ENCODE peak calls at places on chromosomes 13 and 19, in seven cellular contexts. R, F, T, G, A, N and I are unnamed samples.

GRCh38 chr19:18856385-18857126 is 24.8 kb downstream of the UPF1 start:
- DNase-seq in R (no peak), F (no peak), T (no peak), G (no peak), A (peak), N (no peak), I (no peak)

GRCh38 chr19:3336680-3337523 is 29.5 kb upstream of the NFIC start:
- DNase-seq in R (peak), F (no peak), T (no peak), G (no peak), A (peak), N (peak), I (no peak)

GRCh38 chr13:110454956-110455355 is 106.6 kb downstream of the RAB20 start:
- DNase-seq in R (no peak), F (no peak), T (no peak), G (no peak), A (no peak), N (no peak), I (no peak)

GRCh38 chr13:20356437-20356836 is 124.3 kb upstream of the GJB6 start:
- DNase-seq in R (no peak), F (no peak), T (no peak), G (no peak), A (no peak), N (no peak), I (no peak)

GRCh38 chr13:94947965-94948371 is 235.6 kb upstream of the SOX21 start:
- DNase-seq in R (no peak), F (no peak), T (no peak), G (no peak), A (no peak), N (no peak), I (no peak)

GRCh38 chr19:10998045-10998533 is 37.3 kb downstream of the SMARCA4 start:
- DNase-seq in R (no peak), F (no peak), T (no peak), G (no peak), A (no peak), N (no peak), I (no peak)

GRCh38 chr19:39599116-39599515 is 3.2 kb upstream of the LGALS13 start:
- DNase-seq in R (peak), F (no peak), T (no peak), G (peak), A (no peak), N (no peak), I (no peak)

GRCh38 chr19:3047307-3048189 is 14.7 kb downstream of the TLE5 start:
- DNase-seq in R (peak), F (no peak), T (peak), G (peak), A (peak), N (no peak), I (peak)

GRCh38 chr13:36885901-36886300 is 34.1 kb downstream of the SMAD9 start:
- DNase-seq in R (no peak), F (no peak), T (no peak), G (no peak), A (peak), N (no peak), I (no peak)

GRCh38 chr13:98214707-98215106 is 37.6 kb upstream of the RNF113B start:
- DNase-seq in R (peak), F (no peak), T (no peak), G (no peak), A (no peak), N (no peak), I (no peak)

GRCh38 chr19:51250786-51251452 is at the start of gene SIGLECL1:
- DNase-seq in R (no peak), F (no peak), T (no peak), G (no peak), A (no peak), N (no peak), I (no peak)

GRCh38 chr19:56839665-56840451 is 668 bp downstream of the PEG3 start:
- DNase-seq in R (peak), F (peak), T (no peak), G (no peak), A (peak), N (no peak), I (no peak)

GRCh38 chr13:25771641-25772478 is 280.0 kb downstream of the SHISA2 start:
- DNase-seq in R (no peak), F (no peak), T (no peak), G (no peak), A (no peak), N (no peak), I (no peak)

GRCh38 chr13:73036566-73036965 is 22.2 kb upstream of the KLF5 start:
- DNase-seq in R (no peak), F (no peak), T (no peak), G (no peak), A (no peak), N (no peak), I (no peak)

GRCh38 chr13:86567119-86567518 is 767.9 kb upstream of the SLITRK6 start:
- DNase-seq in R (no peak), F (no peak), T (no peak), G (no peak), A (no peak), N (no peak), I (no peak)

GRCh38 chr19:4748185-4748584 is 24.5 kb upstream of the DPP9 start:
- DNase-seq in R (no peak), F (no peak), T (no peak), G (no peak), A (no peak), N (no peak), I (no peak)

GRCh38 chr13:59542303-59542702 is 621.4 kb downstream of the DIAPH3 start:
- DNase-seq in R (no peak), F (no peak), T (no peak), G (no peak), A (no peak), N (no peak), I (no peak)

GRCh38 chr19:6778386-6778785 is 5.9 kb downstream of the VAV1 start:
- DNase-seq in R (no peak), F (no peak), T (no peak), G (no peak), A (no peak), N (no peak), I (no peak)

GRCh38 chr19:55341191-55342043 is 1.7 kb downstream of the KMT5C start:
- DNase-seq in R (peak), F (no peak), T (peak), G (peak), A (peak), N (peak), I (peak)

GRCh38 chr13:111339366-111340143 is 19.1 kb downstream of the TEX29 start:
- DNase-seq in R (no peak), F (no peak), T (no peak), G (no peak), A (no peak), N (no peak), I (no peak)

GRCh38 chr13:53151692-53152421 is 123.2 kb downstream of the OLFM4 start:
- DNase-seq in R (peak), F (no peak), T (no peak), G (peak), A (peak), N (peak), I (peak)

GRCh38 chr19:49149652-49150105 is 5.5 kb downstream of the HRC start:
- DNase-seq in R (peak), F (peak), T (no peak), G (peak), A (peak), N (peak), I (peak)

GRCh38 chr19:47324502-47324901 is 7.5 kb upstream of the C5AR2 start:
- DNase-seq in R (peak), F (peak), T (no peak), G (no peak), A (no peak), N (no peak), I (no peak)

GRCh38 chr13:40026741-40027140 is 371.3 kb downstream of the COG6 start:
- DNase-seq in R (no peak), F (no peak), T (no peak), G (no peak), A (no peak), N (no peak), I (no peak)

GRCh38 chr19:42498387-42498786 is 29.9 kb downstream of the CEACAM1 start:
- DNase-seq in R (peak), F (no peak), T (no peak), G (no peak), A (no peak), N (no peak), I (no peak)

GRCh38 chr13:50129065-50129922 is 114.0 kb downstream of the KCNRG start:
- DNase-seq in R (no peak), F (no peak), T (no peak), G (no peak), A (no peak), N (no peak), I (no peak)

GRCh38 chr13:113625965-113626661 is 31.9 kb downstream of the ATP4B start:
- DNase-seq in R (peak), F (no peak), T (no peak), G (no peak), A (no peak), N (no peak), I (no peak)

GRCh38 chr19:51398096-51398704 is 7.8 kb upstream of the C19orf84 start:
- DNase-seq in R (peak), F (peak), T (no peak), G (no peak), A (peak), N (no peak), I (no peak)

GRCh38 chr19:35509018-35509652 is 4.3 kb downstream of the DMKN start:
- DNase-seq in R (no peak), F (no peak), T (peak), G (peak), A (peak), N (peak), I (no peak)

GRCh38 chr13:64527561-64527960 is 2702.6 kb downstream of the PCDH9 start:
- DNase-seq in R (no peak), F (no peak), T (no peak), G (no peak), A (no peak), N (no peak), I (no peak)

GRCh38 chr13:39675904-39676303 is 20.4 kb downstream of the COG6 start:
- DNase-seq in R (no peak), F (no peak), T (no peak), G (no peak), A (no peak), N (no peak), I (no peak)

GRCh38 chr13:49739498-49740187 is 48.4 kb upstream of the EBPL start:
- DNase-seq in R (no peak), F (no peak), T (no peak), G (no peak), A (no peak), N (no peak), I (no peak)

GRCh38 chr13:70203661-70204229 is 95.5 kb upstream of the KLHL1 start:
- DNase-seq in R (peak), F (no peak), T (no peak), G (no peak), A (peak), N (no peak), I (no peak)

GRCh38 chr19:40803857-40804782 is 5.1 kb downstream of the EGLN2 start:
- DNase-seq in R (no peak), F (no peak), T (peak), G (no peak), A (peak), N (no peak), I (no peak)

GRCh38 chr13:50685491-50685890 is 158.0 kb downstream of the DLEU7 start:
- DNase-seq in R (peak), F (no peak), T (no peak), G (no peak), A (no peak), N (peak), I (peak)

GRCh38 chr13:86142080-86142479 is 342.9 kb upstream of the SLITRK6 start:
- DNase-seq in R (no peak), F (no peak), T (no peak), G (no peak), A (no peak), N (no peak), I (no peak)

GRCh38 chr19:4909172-4909896 is at the start of gene UHRF1:
- DNase-seq in R (peak), F (no peak), T (no peak), G (no peak), A (peak), N (peak), I (peak)

GRCh38 chr13:32947886-32948285 is 68.3 kb upstream of the KL start:
- DNase-seq in R (no peak), F (no peak), T (no peak), G (peak), A (no peak), N (peak), I (peak)